ENCODE peak calls at places on chromosomes 5 and 9, in ten cellular contexts. N is HFFc6; X is activated CD8-positive, alpha-beta T cell treated with anti-CD3 and anti-CD28 coated beads for 36 hours; G is foreskin fibroblast; O is KBM-7; V is stimulated activated CD4-positive, alpha-beta T cell treated with anti-CD3 and anti-CD28 coated beads, Interleukin-4, amount 100 ng/mL, for 48 hours; T is activated CD4-positive, alpha-beta T cell treated with anti-CD3 and anti-CD28 coated beads, Interleukin-2, amount 50 U/mL, for 48 hours; F is left cardiac atrium; L is left ventricle myocardium inferior; D is fibroblast of pulmonary artery. W is an unnamed sample.

GRCh38 chr5:43303242-43303641 is 10.0 kb downstream of the HMGCS1 start:
- DNase-seq in D (no peak), G (no peak), L (no peak), X (no peak), N (no peak), F (no peak), T (no peak), O (no peak), V (no peak), W (no peak)

GRCh38 chr9:104844710-104845109 is 80.8 kb downstream of the NIPSNAP3B start:
- DNase-seq in D (no peak), L (no peak), N (no peak), O (no peak), X (no peak), G (no peak), V (no peak), T (no peak), F (no peak), W (no peak)

GRCh38 chr5:169029661-169030274 is 271.2 kb downstream of the SLIT3 start:
- DNase-seq in G (peak), X (no peak), N (no peak), T (no peak), O (no peak), D (no peak), F (no peak), L (no peak), V (no peak), W (no peak)

GRCh38 chr9:132126837-132127236 is 35.0 kb upstream of the NTNG2 start:
- DNase-seq in F (no peak), N (no peak), O (no peak), V (no peak), T (no peak), D (no peak), L (no peak), G (no peak), X (no peak), W (no peak)

GRCh38 chr9:97053717-97054116 is 14.8 kb upstream of the CTSV start:
- DNase-seq in O (no peak), N (no peak), F (no peak), G (no peak), X (no peak), D (no peak), V (no peak), L (no peak), T (no peak), W (no peak)

GRCh38 chr9:119307471-119307870 is 61.8 kb downstream of the BRINP1 start:
- DNase-seq in X (no peak), N (no peak), T (no peak), L (no peak), O (no peak), D (no peak), F (no peak), V (no peak), G (no peak), W (no peak)

GRCh38 chr5:74199436-74200210 is 440.9 kb downstream of the ENC1 start:
- DNase-seq in O (no peak), V (no peak), F (no peak), T (no peak), G (peak), N (peak), D (no peak), X (no peak), L (no peak), W (no peak)

GRCh38 chr5:13553896-13554295 is 390.6 kb downstream of the DNAH5 start:
- DNase-seq in G (no peak), L (no peak), N (no peak), D (no peak), T (no peak), F (no peak), O (no peak), X (peak), V (no peak), W (no peak)

GRCh38 chr5:114790403-114790792 is 379.3 kb downstream of the TRIM36 start:
- DNase-seq in O (no peak), V (no peak), D (no peak), N (no peak), F (no peak), T (no peak), G (no peak), X (no peak), L (no peak), W (no peak)

GRCh38 chr5:143245929-143246561 is 157.4 kb downstream of the NR3C1 start:
- DNase-seq in L (no peak), V (no peak), G (peak), D (peak), N (peak), X (no peak), T (no peak), F (no peak), O (no peak), W (no peak)